ENCODE peak calls at places on chromosomes 4 and X, in ten cellular contexts. One of them, this sample, is unnamed.
A peak's percentile ranks its signal among the peaks of the same experiment; 100 is the strongest.

GRCh38 chr4:18844726-18845125 is 823.2 kb upstream of the LCORL start:
- DNase-seq in NCI-H748 treated with DMSO at 0.1 percent for 48 hours: no peak
- DNase-seq in hypothalamus: no peak
- DNase-seq in fibroblast of lung: peak; percentile 30
- DNase-seq in H9: no peak
- DNase-seq in lower lobe of right lung: no peak
- DNase-seq in T-helper 1 cell: no peak
- DNase-seq in activated T-helper 1 cell treated with anti-CD3 and anti-CD28 coated beads, Interleukin-2, amount 50 U/mL, for 16 hours: no peak
- DNase-seq in brain microvascular endothelial cell: peak; percentile 4
- DNase-seq in nucleus accumbens: no peak
- DNase-seq in this sample: no peak

GRCh38 chrX:25015486-25016360 is at the start of gene ARX:
- DNase-seq in activated T-helper 1 cell treated with anti-CD3 and anti-CD28 coated beads, Interleukin-2, amount 50 U/mL, for 16 hours: no peak
- DNase-seq in lower lobe of right lung: no peak
- DNase-seq in NCI-H748 treated with DMSO at 0.1 percent for 48 hours: no peak
- DNase-seq in nucleus accumbens: peak; percentile 19
- DNase-seq in brain microvascular endothelial cell: no peak
- DNase-seq in fibroblast of lung: peak; percentile 61
- DNase-seq in H9: peak; percentile 94
- DNase-seq in hypothalamus: peak; percentile 24
- DNase-seq in T-helper 1 cell: no peak
- DNase-seq in this sample: no peak

GRCh38 chrX:105837227-105837626 is 14.9 kb downstream of the NRK start:
- DNase-seq in activated T-helper 1 cell treated with anti-CD3 and anti-CD28 coated beads, Interleukin-2, amount 50 U/mL, for 16 hours: no peak
- DNase-seq in fibroblast of lung: peak; percentile 95
- DNase-seq in hypothalamus: peak; percentile 0
- DNase-seq in nucleus accumbens: no peak
- DNase-seq in lower lobe of right lung: no peak
- DNase-seq in brain microvascular endothelial cell: peak; percentile 89
- DNase-seq in H9: no peak
- DNase-seq in NCI-H748 treated with DMSO at 0.1 percent for 48 hours: no peak
- DNase-seq in T-helper 1 cell: no peak
- DNase-seq in this sample: no peak

GRCh38 chr4:168496834-168497233 is at the start of gene PALLD:
- DNase-seq in T-helper 1 cell: no peak
- DNase-seq in H9: no peak
- DNase-seq in activated T-helper 1 cell treated with anti-CD3 and anti-CD28 coated beads, Interleukin-2, amount 50 U/mL, for 16 hours: no peak
- DNase-seq in nucleus accumbens: no peak
- DNase-seq in NCI-H748 treated with DMSO at 0.1 percent for 48 hours: no peak
- DNase-seq in hypothalamus: no peak
- DNase-seq in brain microvascular endothelial cell: peak; percentile 80
- DNase-seq in lower lobe of right lung: peak; percentile 47
- DNase-seq in fibroblast of lung: peak; percentile 42
- DNase-seq in this sample: no peak

GRCh38 chr4:139913995-139914394 is 240.0 kb downstream of the MAML3 start:
- DNase-seq in lower lobe of right lung: no peak
- DNase-seq in nucleus accumbens: no peak
- DNase-seq in brain microvascular endothelial cell: peak; percentile 32
- DNase-seq in activated T-helper 1 cell treated with anti-CD3 and anti-CD28 coated beads, Interleukin-2, amount 50 U/mL, for 16 hours: no peak
- DNase-seq in H9: no peak
- DNase-seq in NCI-H748 treated with DMSO at 0.1 percent for 48 hours: no peak
- DNase-seq in fibroblast of lung: peak; percentile 76
- DNase-seq in hypothalamus: no peak
- DNase-seq in T-helper 1 cell: no peak
- DNase-seq in this sample: no peak

GRCh38 chr4:77745792-77746191 is 73.4 kb downstream of the CNOT6L start:
- DNase-seq in T-helper 1 cell: no peak
- DNase-seq in fibroblast of lung: no peak
- DNase-seq in nucleus accumbens: no peak
- DNase-seq in lower lobe of right lung: no peak
- DNase-seq in NCI-H748 treated with DMSO at 0.1 percent for 48 hours: no peak
- DNase-seq in hypothalamus: no peak
- DNase-seq in activated T-helper 1 cell treated with anti-CD3 and anti-CD28 coated beads, Interleukin-2, amount 50 U/mL, for 16 hours: no peak
- DNase-seq in H9: no peak
- DNase-seq in brain microvascular endothelial cell: no peak
- DNase-seq in this sample: no peak

GRCh38 chr4:176791591-176792347 is 953 bp downstream of the VEGFC start:
- DNase-seq in brain microvascular endothelial cell: no peak
- DNase-seq in fibroblast of lung: peak; percentile 75
- DNase-seq in T-helper 1 cell: no peak
- DNase-seq in nucleus accumbens: no peak
- DNase-seq in hypothalamus: no peak
- DNase-seq in H9: peak; percentile 38
- DNase-seq in lower lobe of right lung: peak; percentile 47
- DNase-seq in NCI-H748 treated with DMSO at 0.1 percent for 48 hours: no peak
- DNase-seq in activated T-helper 1 cell treated with anti-CD3 and anti-CD28 coated beads, Interleukin-2, amount 50 U/mL, for 16 hours: no peak
- DNase-seq in this sample: peak; percentile 68

GRCh38 chr4:66767442-66767841 is 777.9 kb downstream of the CENPC start:
- DNase-seq in nucleus accumbens: no peak
- DNase-seq in H9: no peak
- DNase-seq in lower lobe of right lung: no peak
- DNase-seq in T-helper 1 cell: no peak
- DNase-seq in NCI-H748 treated with DMSO at 0.1 percent for 48 hours: no peak
- DNase-seq in brain microvascular endothelial cell: no peak
- DNase-seq in activated T-helper 1 cell treated with anti-CD3 and anti-CD28 coated beads, Interleukin-2, amount 50 U/mL, for 16 hours: no peak
- DNase-seq in hypothalamus: no peak
- DNase-seq in fibroblast of lung: no peak
- DNase-seq in this sample: no peak

GRCh38 chr4:94390804-94391410 is 48.3 kb upstream of the HPGDS start:
- DNase-seq in lower lobe of right lung: no peak
- DNase-seq in fibroblast of lung: peak; percentile 19
- DNase-seq in T-helper 1 cell: peak; percentile 3
- DNase-seq in activated T-helper 1 cell treated with anti-CD3 and anti-CD28 coated beads, Interleukin-2, amount 50 U/mL, for 16 hours: no peak
- DNase-seq in brain microvascular endothelial cell: no peak
- DNase-seq in nucleus accumbens: no peak
- DNase-seq in NCI-H748 treated with DMSO at 0.1 percent for 48 hours: no peak
- DNase-seq in H9: no peak
- DNase-seq in hypothalamus: no peak
- DNase-seq in this sample: no peak

This sample was measured in type B pancreatic cell.